ENCODE peak calls at places on chromosomes 7 and 10, in eight cellular contexts. R, E, F, X, U, P, T and G are unnamed samples.

GRCh38 chr7:97430001-97430400 is 301.9 kb upstream of the TAC1 start:
- DNase-seq in U (no peak), R (no peak), E (no peak), T (no peak), F (no peak), X (no peak), P (no peak), G (no peak)

GRCh38 chr7:106312906-106313305 is 28.1 kb upstream of the NAMPT start:
- DNase-seq in P (no peak), R (no peak), F (no peak), U (no peak), E (no peak), X (no peak), T (no peak), G (no peak)

GRCh38 chr7:36262706-36263484 is 109.8 kb downstream of the EEPD1 start:
- DNase-seq in X (no peak), F (no peak), E (no peak), U (no peak), P (no peak), T (no peak), R (no peak), G (no peak)

GRCh38 chr7:7416031-7416968 is 119.4 kb downstream of the COL28A1 start:
- DNase-seq in T (no peak), X (no peak), P (no peak), E (no peak), R (peak), U (no peak), F (no peak), G (no peak)

GRCh38 chr10:43667317-43667731 is 18.6 kb upstream of the ZNF32 start:
- DNase-seq in R (peak), F (no peak), T (no peak), X (no peak), E (peak), U (peak), P (peak), G (peak)

GRCh38 chr10:99329891-99330674 is 927 bp downstream of the CNNM1 start:
- DNase-seq in T (no peak), R (peak), P (peak), E (peak), F (peak), U (no peak), X (no peak), G (peak)

GRCh38 chr7:152762056-152762455 is 2.5 kb downstream of the ACTR3B start:
- DNase-seq in R (peak), X (no peak), T (no peak), P (no peak), U (no peak), E (peak), F (no peak), G (no peak)

GRCh38 chr7:133934262-133934973 is 192.7 kb upstream of the LRGUK start:
- DNase-seq in X (no peak), E (no peak), R (no peak), U (no peak), P (no peak), F (no peak), T (no peak), G (no peak)

GRCh38 chr7:120996333-120996982 is 7.9 kb downstream of the CPED1 start:
- DNase-seq in F (no peak), E (peak), X (no peak), U (peak), R (peak), P (peak), T (peak), G (no peak)
- TF ChIP-seq CTCF in F (no peak), E (no peak), X (no peak), U (no peak), R (no peak), P (no peak), T (no peak), G (no peak)

DNA sequence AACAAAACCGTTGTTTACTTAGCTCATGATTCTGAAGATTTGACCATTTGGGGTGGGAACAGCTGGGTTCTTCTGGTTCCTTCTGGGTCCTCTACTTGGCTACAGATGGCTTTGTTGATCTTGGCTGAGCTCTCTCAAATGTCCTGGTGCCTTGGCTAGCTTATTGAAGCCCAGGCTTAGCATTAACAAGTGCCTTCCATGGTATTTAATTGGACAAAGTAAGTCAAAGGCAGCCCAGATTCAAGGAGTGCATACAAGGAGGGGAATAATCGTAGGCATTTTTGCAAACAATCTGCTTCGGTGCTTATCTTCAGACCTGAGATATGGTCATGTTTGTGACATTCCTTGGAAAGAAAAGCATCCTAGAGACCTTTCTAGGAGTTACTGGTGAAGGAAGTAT is 81.4 kb downstream of the ADCYAP1R1 start:
- DNase-seq in T (no peak), F (no peak), U (no peak), X (no peak), P (no peak), R (no peak), E (no peak), G (no peak)
- TF ChIP-seq CTCF in T (no peak), F (no peak), U (no peak), X (no peak), P (no peak), R (no peak), E (no peak), G (no peak)

GRCh38 chr7:117873933-117874530 is 791 bp upstream of the CTTNBP2 start:
- DNase-seq in U (no peak), T (no peak), X (no peak), E (no peak), R (no peak), F (no peak), P (no peak), G (no peak)

GRCh38 chr7:117872565-117873055 is 631 bp downstream of the CTTNBP2 start:
- DNase-seq in F (no peak), R (no peak), P (peak), E (no peak), X (no peak), T (peak), U (peak), G (peak)

GRCh38 chr7:117871778-117872538 is 1.3 kb downstream of the CTTNBP2 start:
- DNase-seq in U (peak), X (no peak), E (no peak), P (peak), R (no peak), F (no peak), T (peak), G (peak)

GRCh38 chr7:117873056-117873932 is at the start of gene CTTNBP2:
- DNase-seq in U (peak), E (peak), F (peak), P (peak), R (peak), X (no peak), T (peak), G (peak)

GRCh38 chr7:117875566-117875965 is 2.3 kb upstream of the CTTNBP2 start:
- DNase-seq in X (no peak), U (no peak), R (no peak), P (peak), E (no peak), T (no peak), F (no peak), G (no peak)
- TF ChIP-seq CTCF in X (no peak), U (no peak), R (no peak), P (peak), E (no peak), T (peak), F (no peak), G (no peak)

DNA sequence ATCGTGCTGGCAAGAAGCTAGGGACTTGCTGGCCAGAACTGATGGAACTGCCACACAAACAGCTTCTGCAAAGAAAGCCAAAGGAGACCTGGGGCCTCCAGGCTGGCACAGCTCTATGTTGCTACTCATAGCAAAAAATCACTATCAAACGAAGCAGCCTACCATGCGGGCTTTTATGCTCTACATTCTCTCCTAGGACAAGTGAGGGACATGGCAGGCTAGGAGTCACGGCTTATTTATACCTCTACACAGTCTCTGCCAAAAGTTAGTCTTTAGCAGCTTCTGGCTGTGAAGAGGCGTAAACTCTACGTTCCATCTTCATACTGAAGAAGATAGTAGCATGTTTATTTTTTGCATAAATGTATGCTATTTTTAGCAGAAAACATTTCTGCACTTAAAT is 35.4 kb downstream of the CDCA7L start:
- DNase-seq in X (no peak), R (no peak), U (no peak), P (no peak), F (no peak), T (no peak), E (no peak), G (no peak)
- TF ChIP-seq CTCF in X (no peak), R (no peak), U (no peak), P (no peak), F (no peak), T (no peak), E (no peak), G (no peak)